ENCODE peak calls at places on chromosome 14, in ten cellular contexts. One of them, this sample, is unnamed.

GRCh38 chr14:68735836-68736235 is 57.0 kb downstream of the ZFP36L1 start:
- DNase-seq in psoas muscle: no peak
- DNase-seq in progenitor cell of endocrine pancreas: no peak
- DNase-seq in Peyer's patch: no peak
- DNase-seq in GM06990: no peak
- DNase-seq in astrocyte: no peak
- DNase-seq in fibroblast of the aortic adventitia: peak
- DNase-seq in endothelial cell of umbilical vein: no peak
- DNase-seq in tibial nerve: peak
- DNase-seq in suprapubic skin: peak
- DNase-seq in this sample: no peak

GRCh38 chr14:91410781-91411536 is 6.7 kb downstream of the CCDC88C start:
- DNase-seq in psoas muscle: no peak
- DNase-seq in progenitor cell of endocrine pancreas: no peak
- DNase-seq in Peyer's patch: no peak
- DNase-seq in GM06990: peak
- DNase-seq in astrocyte: no peak
- DNase-seq in fibroblast of the aortic adventitia: no peak
- DNase-seq in endothelial cell of umbilical vein: no peak
- DNase-seq in tibial nerve: no peak
- DNase-seq in suprapubic skin: no peak
- DNase-seq in this sample: no peak

GRCh38 chr14:75427482-75428229 is at the start of gene JDP2:
- DNase-seq in psoas muscle: peak
- DNase-seq in progenitor cell of endocrine pancreas: peak
- DNase-seq in Peyer's patch: peak
- DNase-seq in GM06990: peak
- DNase-seq in astrocyte: peak
- DNase-seq in fibroblast of the aortic adventitia: peak
- DNase-seq in endothelial cell of umbilical vein: peak
- DNase-seq in tibial nerve: peak
- DNase-seq in suprapubic skin: peak
- DNase-seq in this sample: peak

GRCh38 chr14:94548999-94549985 is 11.9 kb upstream of the SERPINA4 start:
- DNase-seq in psoas muscle: peak
- DNase-seq in progenitor cell of endocrine pancreas: peak
- DNase-seq in Peyer's patch: no peak
- DNase-seq in GM06990: peak
- DNase-seq in astrocyte: peak
- DNase-seq in fibroblast of the aortic adventitia: peak
- DNase-seq in endothelial cell of umbilical vein: peak
- DNase-seq in tibial nerve: peak
- DNase-seq in suprapubic skin: no peak
- DNase-seq in this sample: peak

GRCh38 chr14:20372796-20373195 is 29.4 kb downstream of the PARP2 start:
- DNase-seq in psoas muscle: no peak
- DNase-seq in progenitor cell of endocrine pancreas: no peak
- DNase-seq in Peyer's patch: no peak
- DNase-seq in GM06990: no peak
- DNase-seq in astrocyte: no peak
- DNase-seq in fibroblast of the aortic adventitia: no peak
- DNase-seq in endothelial cell of umbilical vein: no peak
- DNase-seq in tibial nerve: no peak
- DNase-seq in suprapubic skin: no peak
- DNase-seq in this sample: no peak

GRCh38 chr14:42113358-42114070 is 506.8 kb downstream of the LRFN5 start:
- DNase-seq in psoas muscle: no peak
- DNase-seq in progenitor cell of endocrine pancreas: no peak
- DNase-seq in Peyer's patch: no peak
- DNase-seq in GM06990: no peak
- DNase-seq in astrocyte: no peak
- DNase-seq in fibroblast of the aortic adventitia: no peak
- DNase-seq in endothelial cell of umbilical vein: no peak
- DNase-seq in tibial nerve: no peak
- DNase-seq in suprapubic skin: no peak
- DNase-seq in this sample: no peak

GRCh38 chr14:96252323-96253052 is 3.5 kb upstream of the BDKRB1 start:
- DNase-seq in psoas muscle: no peak
- DNase-seq in progenitor cell of endocrine pancreas: no peak
- DNase-seq in Peyer's patch: no peak
- DNase-seq in GM06990: no peak
- DNase-seq in astrocyte: no peak
- DNase-seq in fibroblast of the aortic adventitia: no peak
- DNase-seq in endothelial cell of umbilical vein: no peak
- DNase-seq in tibial nerve: no peak
- DNase-seq in suprapubic skin: no peak
- DNase-seq in this sample: no peak

GRCh38 chr14:78567343-78567742 is 397.2 kb downstream of the NRXN3 start:
- DNase-seq in psoas muscle: no peak
- DNase-seq in progenitor cell of endocrine pancreas: no peak
- DNase-seq in Peyer's patch: no peak
- DNase-seq in GM06990: no peak
- DNase-seq in astrocyte: peak
- DNase-seq in fibroblast of the aortic adventitia: peak
- DNase-seq in endothelial cell of umbilical vein: peak
- DNase-seq in tibial nerve: no peak
- DNase-seq in suprapubic skin: no peak
- DNase-seq in this sample: no peak

GRCh38 chr14:87059060-87059827 is 933.7 kb downstream of the GALC start:
- DNase-seq in psoas muscle: no peak
- DNase-seq in progenitor cell of endocrine pancreas: no peak
- DNase-seq in Peyer's patch: no peak
- DNase-seq in GM06990: no peak
- DNase-seq in astrocyte: peak
- DNase-seq in fibroblast of the aortic adventitia: peak
- DNase-seq in endothelial cell of umbilical vein: no peak
- DNase-seq in tibial nerve: no peak
- DNase-seq in suprapubic skin: no peak
- DNase-seq in this sample: no peak

GRCh38 chr14:92253381-92253894 is 69.5 kb upstream of the SLC24A4 start:
- DNase-seq in psoas muscle: no peak
- DNase-seq in progenitor cell of endocrine pancreas: no peak
- DNase-seq in Peyer's patch: no peak
- DNase-seq in GM06990: no peak
- DNase-seq in astrocyte: no peak
- DNase-seq in fibroblast of the aortic adventitia: no peak
- DNase-seq in endothelial cell of umbilical vein: no peak
- DNase-seq in tibial nerve: no peak
- DNase-seq in suprapubic skin: no peak
- DNase-seq in this sample: no peak

GRCh38 chr14:97580923-97581495 is 783.8 kb downstream of the VRK1 start:
- DNase-seq in psoas muscle: no peak
- DNase-seq in progenitor cell of endocrine pancreas: peak
- DNase-seq in Peyer's patch: no peak
- DNase-seq in GM06990: no peak
- DNase-seq in astrocyte: no peak
- DNase-seq in fibroblast of the aortic adventitia: no peak
- DNase-seq in endothelial cell of umbilical vein: no peak
- DNase-seq in tibial nerve: no peak
- DNase-seq in suprapubic skin: no peak
- DNase-seq in this sample: no peak

GRCh38 chr14:100434911-100435455 is 111.8 kb downstream of the SLC25A47 start:
- DNase-seq in psoas muscle: no peak
- DNase-seq in progenitor cell of endocrine pancreas: no peak
- DNase-seq in Peyer's patch: no peak
- DNase-seq in GM06990: no peak
- DNase-seq in astrocyte: no peak
- DNase-seq in fibroblast of the aortic adventitia: no peak
- DNase-seq in endothelial cell of umbilical vein: no peak
- DNase-seq in tibial nerve: no peak
- DNase-seq in suprapubic skin: no peak
- DNase-seq in this sample: no peak

GRCh38 chr14:90629471-90629870 is 186.8 kb downstream of the TTC7B start:
- DNase-seq in psoas muscle: no peak
- DNase-seq in progenitor cell of endocrine pancreas: no peak
- DNase-seq in Peyer's patch: no peak
- DNase-seq in GM06990: no peak
- DNase-seq in astrocyte: no peak
- DNase-seq in fibroblast of the aortic adventitia: no peak
- DNase-seq in endothelial cell of umbilical vein: no peak
- DNase-seq in tibial nerve: no peak
- DNase-seq in suprapubic skin: no peak
- DNase-seq in this sample: no peak

GRCh38 chr14:45134051-45134958 is at the start of gene FKBP3:
- DNase-seq in psoas muscle: peak
- DNase-seq in progenitor cell of endocrine pancreas: peak
- DNase-seq in Peyer's patch: peak
- DNase-seq in GM06990: peak
- DNase-seq in astrocyte: peak
- DNase-seq in fibroblast of the aortic adventitia: peak
- DNase-seq in endothelial cell of umbilical vein: peak
- DNase-seq in tibial nerve: peak
- DNase-seq in suprapubic skin: peak
- DNase-seq in this sample: peak
- TF ChIP-seq CTCF in psoas muscle: peak
- TF ChIP-seq CTCF in progenitor cell of endocrine pancreas: no peak
- TF ChIP-seq CTCF in Peyer's patch: peak
- TF ChIP-seq CTCF in GM06990: peak
- TF ChIP-seq CTCF in astrocyte: no peak
- TF ChIP-seq CTCF in fibroblast of the aortic adventitia: peak
- TF ChIP-seq CTCF in endothelial cell of umbilical vein: peak
- TF ChIP-seq CTCF in tibial nerve: peak
- TF ChIP-seq CTCF in suprapubic skin: no peak
- TF ChIP-seq CTCF in this sample: no peak

GRCh38 chr14:89252887-89253532 is 164.0 kb downstream of the FOXN3 start:
- DNase-seq in psoas muscle: peak
- DNase-seq in progenitor cell of endocrine pancreas: no peak
- DNase-seq in Peyer's patch: no peak
- DNase-seq in GM06990: no peak
- DNase-seq in astrocyte: no peak
- DNase-seq in fibroblast of the aortic adventitia: no peak
- DNase-seq in endothelial cell of umbilical vein: no peak
- DNase-seq in tibial nerve: no peak
- DNase-seq in suprapubic skin: no peak
- DNase-seq in this sample: no peak
- TF ChIP-seq CTCF in psoas muscle: peak
- TF ChIP-seq CTCF in progenitor cell of endocrine pancreas: no peak
- TF ChIP-seq CTCF in Peyer's patch: no peak
- TF ChIP-seq CTCF in GM06990: no peak
- TF ChIP-seq CTCF in astrocyte: no peak
- TF ChIP-seq CTCF in fibroblast of the aortic adventitia: no peak
- TF ChIP-seq CTCF in endothelial cell of umbilical vein: no peak
- TF ChIP-seq CTCF in tibial nerve: no peak
- TF ChIP-seq CTCF in suprapubic skin: no peak
- TF ChIP-seq CTCF in this sample: no peak

GRCh38 chr14:43528321-43528720 is 978.8 kb downstream of the FSCB start:
- DNase-seq in psoas muscle: no peak
- DNase-seq in progenitor cell of endocrine pancreas: no peak
- DNase-seq in Peyer's patch: no peak
- DNase-seq in GM06990: no peak
- DNase-seq in astrocyte: no peak
- DNase-seq in fibroblast of the aortic adventitia: no peak
- DNase-seq in endothelial cell of umbilical vein: no peak
- DNase-seq in tibial nerve: no peak
- DNase-seq in suprapubic skin: no peak
- DNase-seq in this sample: no peak

GRCh38 chr14:43522191-43522590 is 984.9 kb downstream of the FSCB start:
- DNase-seq in psoas muscle: no peak
- DNase-seq in progenitor cell of endocrine pancreas: no peak
- DNase-seq in Peyer's patch: no peak
- DNase-seq in GM06990: no peak
- DNase-seq in astrocyte: no peak
- DNase-seq in fibroblast of the aortic adventitia: no peak
- DNase-seq in endothelial cell of umbilical vein: no peak
- DNase-seq in tibial nerve: no peak
- DNase-seq in suprapubic skin: no peak
- DNase-seq in this sample: no peak

DNA sequence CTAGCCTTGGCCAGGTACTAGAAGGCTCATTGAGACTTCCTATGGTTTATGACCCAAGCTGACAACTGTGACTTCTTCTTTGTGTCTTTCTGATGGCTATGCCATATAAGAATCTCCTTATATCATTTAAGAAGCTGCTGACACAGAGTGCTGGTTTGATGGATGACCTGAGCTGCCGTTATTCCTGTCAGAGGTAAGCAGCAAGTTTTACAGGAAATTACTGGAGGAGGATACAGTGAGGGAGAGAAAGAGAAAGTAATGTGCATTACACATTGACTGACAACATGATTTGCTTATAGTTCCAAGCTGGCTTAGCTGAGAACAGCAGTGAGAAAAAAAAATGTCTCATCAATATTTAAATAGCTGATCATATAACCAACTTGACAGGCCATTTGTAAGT is 981.4 kb downstream of the FSCB start:
- DNase-seq in psoas muscle: no peak
- DNase-seq in progenitor cell of endocrine pancreas: no peak
- DNase-seq in Peyer's patch: no peak
- DNase-seq in GM06990: no peak
- DNase-seq in astrocyte: no peak
- DNase-seq in fibroblast of the aortic adventitia: no peak
- DNase-seq in endothelial cell of umbilical vein: no peak
- DNase-seq in tibial nerve: no peak
- DNase-seq in suprapubic skin: no peak
- DNase-seq in this sample: no peak
- TF ChIP-seq CTCF in psoas muscle: no peak
- TF ChIP-seq CTCF in progenitor cell of endocrine pancreas: no peak
- TF ChIP-seq CTCF in Peyer's patch: no peak
- TF ChIP-seq CTCF in GM06990: no peak
- TF ChIP-seq CTCF in astrocyte: no peak
- TF ChIP-seq CTCF in fibroblast of the aortic adventitia: no peak
- TF ChIP-seq CTCF in endothelial cell of umbilical vein: no peak
- TF ChIP-seq CTCF in tibial nerve: no peak
- TF ChIP-seq CTCF in suprapubic skin: no peak
- TF ChIP-seq CTCF in this sample: no peak

GRCh38 chr14:28773176-28773575 is 6.6 kb downstream of the FOXG1 start:
- DNase-seq in psoas muscle: no peak
- DNase-seq in progenitor cell of endocrine pancreas: no peak
- DNase-seq in Peyer's patch: no peak
- DNase-seq in GM06990: no peak
- DNase-seq in astrocyte: no peak
- DNase-seq in fibroblast of the aortic adventitia: no peak
- DNase-seq in endothelial cell of umbilical vein: no peak
- DNase-seq in tibial nerve: no peak
- DNase-seq in suprapubic skin: no peak
- DNase-seq in this sample: no peak

GRCh38 chr14:28776482-28777266 is 10.1 kb downstream of the FOXG1 start:
- DNase-seq in psoas muscle: no peak
- DNase-seq in progenitor cell of endocrine pancreas: no peak
- DNase-seq in Peyer's patch: no peak
- DNase-seq in GM06990: no peak
- DNase-seq in astrocyte: no peak
- DNase-seq in fibroblast of the aortic adventitia: no peak
- DNase-seq in endothelial cell of umbilical vein: no peak
- DNase-seq in tibial nerve: no peak
- DNase-seq in suprapubic skin: no peak
- DNase-seq in this sample: no peak

GRCh38 chr14:28774764-28775738 is 8.5 kb downstream of the FOXG1 start:
- DNase-seq in psoas muscle: no peak
- DNase-seq in progenitor cell of endocrine pancreas: no peak
- DNase-seq in Peyer's patch: no peak
- DNase-seq in GM06990: no peak
- DNase-seq in astrocyte: no peak
- DNase-seq in fibroblast of the aortic adventitia: no peak
- DNase-seq in endothelial cell of umbilical vein: no peak
- DNase-seq in tibial nerve: no peak
- DNase-seq in suprapubic skin: no peak
- DNase-seq in this sample: no peak

GRCh38 chr14:28772613-28773012 is 6.0 kb downstream of the FOXG1 start:
- DNase-seq in psoas muscle: no peak
- DNase-seq in progenitor cell of endocrine pancreas: no peak
- DNase-seq in Peyer's patch: no peak
- DNase-seq in GM06990: no peak
- DNase-seq in astrocyte: no peak
- DNase-seq in fibroblast of the aortic adventitia: no peak
- DNase-seq in endothelial cell of umbilical vein: no peak
- DNase-seq in tibial nerve: no peak
- DNase-seq in suprapubic skin: no peak
- DNase-seq in this sample: no peak

GRCh38 chr14:28773917-28774691 is 7.5 kb downstream of the FOXG1 start:
- DNase-seq in psoas muscle: peak
- DNase-seq in progenitor cell of endocrine pancreas: peak
- DNase-seq in Peyer's patch: no peak
- DNase-seq in GM06990: peak
- DNase-seq in astrocyte: peak
- DNase-seq in fibroblast of the aortic adventitia: peak
- DNase-seq in endothelial cell of umbilical vein: no peak
- DNase-seq in tibial nerve: no peak
- DNase-seq in suprapubic skin: no peak
- DNase-seq in this sample: no peak
- TF ChIP-seq CTCF in psoas muscle: no peak
- TF ChIP-seq CTCF in progenitor cell of endocrine pancreas: peak
- TF ChIP-seq CTCF in Peyer's patch: no peak
- TF ChIP-seq CTCF in GM06990: peak
- TF ChIP-seq CTCF in astrocyte: peak
- TF ChIP-seq CTCF in fibroblast of the aortic adventitia: peak
- TF ChIP-seq CTCF in endothelial cell of umbilical vein: peak
- TF ChIP-seq CTCF in tibial nerve: no peak
- TF ChIP-seq CTCF in suprapubic skin: no peak
- TF ChIP-seq CTCF in this sample: no peak